ENCODE peak calls at places on chromosomes 6 and 20, in four cellular contexts. One of them, this sample, is unnamed.

GRCh38 chr6:46773201-46773855 is 19.9 kb upstream of the MEP1A start:
- DNase-seq in K562: no peak
- DNase-seq in HepG2: no peak
- DNase-seq in endothelial cell of umbilical vein: no peak
- DNase-seq in this sample: no peak

GRCh38 chr6:155524249-155524651 is 68.6 kb upstream of the NOX3 start:
- DNase-seq in K562: no peak
- DNase-seq in HepG2: no peak
- DNase-seq in endothelial cell of umbilical vein: peak; percentile 74
- DNase-seq in this sample: no peak

GRCh38 chr6:20835315-20836010 is 301.2 kb downstream of the CDKAL1 start:
- DNase-seq in endothelial cell of umbilical vein: no peak
- DNase-seq in HepG2: no peak
- DNase-seq in K562: peak; percentile 45
- DNase-seq in this sample: no peak

GRCh38 chr6:97669191-97669651 is 386.2 kb upstream of the MMS22L start:
- DNase-seq in HepG2: no peak
- DNase-seq in endothelial cell of umbilical vein: no peak
- DNase-seq in K562: no peak
- DNase-seq in this sample: no peak

GRCh38 chr6:169225131-169225576 is 28.5 kb downstream of the THBS2 start:
- DNase-seq in HepG2: no peak
- DNase-seq in endothelial cell of umbilical vein: no peak
- DNase-seq in K562: no peak
- DNase-seq in this sample: no peak

GRCh38 chr6:119856136-119856535 is 506.6 kb upstream of the MAN1A1 start:
- DNase-seq in endothelial cell of umbilical vein: no peak
- DNase-seq in HepG2: no peak
- DNase-seq in K562: no peak
- DNase-seq in this sample: no peak

GRCh38 chr6:44641344-44641743 is 253.8 kb downstream of the CDC5L start:
- DNase-seq in K562: no peak
- DNase-seq in endothelial cell of umbilical vein: no peak
- DNase-seq in HepG2: no peak
- DNase-seq in this sample: no peak

GRCh38 chr6:132405143-132405915 is 4.1 kb upstream of the MOXD1 start:
- DNase-seq in HepG2: no peak
- DNase-seq in K562: no peak
- DNase-seq in endothelial cell of umbilical vein: no peak
- DNase-seq in this sample: no peak

GRCh38 chr6:11585426-11586016 is 48.0 kb downstream of the TMEM170B start:
- DNase-seq in HepG2: peak; percentile 55
- DNase-seq in endothelial cell of umbilical vein: peak; percentile 83
- DNase-seq in K562: peak; percentile 64
- DNase-seq in this sample: no peak

GRCh38 chr6:84774174-84775158 is 10.1 kb upstream of the TBX18 start:
- DNase-seq in K562: peak; percentile 53
- DNase-seq in endothelial cell of umbilical vein: peak; percentile 79
- DNase-seq in HepG2: no peak
- DNase-seq in this sample: peak; percentile 92

GRCh38 chr6:57267586-57268293 is 45.6 kb upstream of the RAB23 start:
- DNase-seq in HepG2: peak; percentile 65
- DNase-seq in endothelial cell of umbilical vein: peak; percentile 86
- DNase-seq in K562: peak; percentile 69
- DNase-seq in this sample: no peak

GRCh38 chr20:21725892-21726291 is 20.4 kb downstream of the PAX1 start:
- DNase-seq in HepG2: no peak
- DNase-seq in endothelial cell of umbilical vein: no peak
- DNase-seq in K562: no peak
- DNase-seq in this sample: no peak

GRCh38 chr6:35024601-35025054 is 116.5 kb downstream of the TCP11 start:
- DNase-seq in endothelial cell of umbilical vein: peak; percentile 92
- DNase-seq in K562: peak; percentile 65
- DNase-seq in HepG2: peak; percentile 28
- DNase-seq in this sample: no peak

GRCh38 chr20:51417745-51418529 is 124.6 kb downstream of the NFATC2 start:
- DNase-seq in HepG2: no peak
- DNase-seq in endothelial cell of umbilical vein: no peak
- DNase-seq in K562: no peak
- DNase-seq in this sample: no peak

GRCh38 chr6:159640722-159641482 is 52.1 kb downstream of the SOD2 start:
- DNase-seq in endothelial cell of umbilical vein: no peak
- DNase-seq in K562: no peak
- DNase-seq in HepG2: no peak
- DNase-seq in this sample: no peak

GRCh38 chr6:146833157-146833556 is 234.4 kb downstream of the ADGB start:
- DNase-seq in endothelial cell of umbilical vein: no peak
- DNase-seq in K562: no peak
- DNase-seq in HepG2: no peak
- DNase-seq in this sample: no peak

GRCh38 chr6:71238351-71238750 is 50.3 kb upstream of the OGFRL1 start:
- DNase-seq in HepG2: no peak
- DNase-seq in K562: no peak
- DNase-seq in endothelial cell of umbilical vein: no peak
- DNase-seq in this sample: no peak

GRCh38 chr6:158850807-158851115 is 31.6 kb upstream of the EZR start:
- DNase-seq in HepG2: no peak
- DNase-seq in K562: no peak
- DNase-seq in endothelial cell of umbilical vein: no peak
- DNase-seq in this sample: no peak

GRCh38 chr6:158910484-158911075 is 89.4 kb downstream of the RSPH3 start:
- DNase-seq in endothelial cell of umbilical vein: no peak
- DNase-seq in HepG2: no peak
- DNase-seq in K562: no peak
- DNase-seq in this sample: peak; percentile 82

GRCh38 chr20:51678041-51678697 is 90.0 kb downstream of the ATP9A start:
- DNase-seq in endothelial cell of umbilical vein: no peak
- DNase-seq in K562: no peak
- DNase-seq in HepG2: no peak
- DNase-seq in this sample: no peak

GRCh38 chr20:6053776-6054688 is at the start of gene LRRN4:
- DNase-seq in K562: no peak
- DNase-seq in endothelial cell of umbilical vein: no peak
- DNase-seq in HepG2: peak; percentile 34
- DNase-seq in this sample: no peak

GRCh38 chr6:16331328-16332174 is 93.2 kb downstream of the GMPR start:
- DNase-seq in HepG2: peak; percentile 71
- DNase-seq in K562: peak; percentile 86
- DNase-seq in endothelial cell of umbilical vein: peak; percentile 65
- DNase-seq in this sample: peak; percentile 75

GRCh38 chr6:161368514-161368913 is 94.7 kb upstream of the AGPAT4 start:
- DNase-seq in HepG2: no peak
- DNase-seq in endothelial cell of umbilical vein: no peak
- DNase-seq in K562: no peak
- DNase-seq in this sample: no peak

GRCh38 chr6:107218142-107218541 is 102.8 kb upstream of the BEND3 start:
- DNase-seq in K562: no peak
- DNase-seq in endothelial cell of umbilical vein: no peak
- DNase-seq in HepG2: no peak
- DNase-seq in this sample: no peak

GRCh38 chr6:30821862-30822784 is 62.2 kb upstream of the DDR1 start:
- DNase-seq in HepG2: peak; percentile 70
- DNase-seq in endothelial cell of umbilical vein: peak; percentile 75
- DNase-seq in K562: peak; percentile 84
- DNase-seq in this sample: no peak

GRCh38 chr20:45300961-45301360 is 5.7 kb upstream of the RBPJL start:
- DNase-seq in K562: peak; percentile 71
- DNase-seq in endothelial cell of umbilical vein: peak; percentile 13
- DNase-seq in HepG2: peak; percentile 56
- DNase-seq in this sample: no peak

GRCh38 chr6:159038914-159039884 is 5.6 kb downstream of the TAGAP start:
- DNase-seq in HepG2: no peak
- DNase-seq in endothelial cell of umbilical vein: no peak
- DNase-seq in K562: no peak
- DNase-seq in this sample: no peak

GRCh38 chr20:31720486-31721407 is 1.9 kb downstream of the BCL2L1 start:
- DNase-seq in K562: peak; percentile 57
- DNase-seq in endothelial cell of umbilical vein: peak; percentile 32
- DNase-seq in HepG2: peak; percentile 94
- DNase-seq in this sample: no peak

GRCh38 chr6:22956029-22956715 is 386.8 kb downstream of the HDGFL1 start:
- DNase-seq in HepG2: no peak
- DNase-seq in K562: no peak
- DNase-seq in endothelial cell of umbilical vein: no peak
- DNase-seq in this sample: no peak

GRCh38 chr6:130811932-130812331 is 15.3 kb upstream of the SMLR1 start:
- DNase-seq in HepG2: peak; percentile 56
- DNase-seq in endothelial cell of umbilical vein: no peak
- DNase-seq in K562: no peak
- DNase-seq in this sample: no peak

GRCh38 chr6:131660195-131660594 is 23.1 kb downstream of the ENPP3 start:
- DNase-seq in K562: no peak
- DNase-seq in HepG2: no peak
- DNase-seq in endothelial cell of umbilical vein: peak; percentile 46
- DNase-seq in this sample: no peak

GRCh38 chr20:62136283-62137091 is 6.7 kb downstream of the PSMA7 start:
- DNase-seq in K562: peak; percentile 74
- DNase-seq in HepG2: peak; percentile 74
- DNase-seq in endothelial cell of umbilical vein: peak; percentile 84
- DNase-seq in this sample: no peak

GRCh38 chr6:165661416-165662001 is 1.5 kb downstream of the PDE10A start:
- DNase-seq in K562: no peak
- DNase-seq in HepG2: no peak
- DNase-seq in endothelial cell of umbilical vein: no peak
- DNase-seq in this sample: no peak

GRCh38 chr20:47669489-47669888 is 115.8 kb downstream of the SULF2 start:
- DNase-seq in endothelial cell of umbilical vein: no peak
- DNase-seq in HepG2: no peak
- DNase-seq in K562: no peak
- DNase-seq in this sample: no peak

GRCh38 chr20:47669927-47670890 is 115.1 kb downstream of the SULF2 start:
- DNase-seq in endothelial cell of umbilical vein: no peak
- DNase-seq in K562: no peak
- DNase-seq in HepG2: no peak
- DNase-seq in this sample: no peak

GRCh38 chr20:47667531-47668312 is 117.6 kb downstream of the SULF2 start:
- DNase-seq in endothelial cell of umbilical vein: no peak
- DNase-seq in K562: no peak
- DNase-seq in HepG2: no peak
- DNase-seq in this sample: no peak

GRCh38 chr20:47668313-47669156 is 116.7 kb downstream of the SULF2 start:
- DNase-seq in K562: no peak
- DNase-seq in endothelial cell of umbilical vein: no peak
- DNase-seq in HepG2: no peak
- DNase-seq in this sample: no peak

DNA sequence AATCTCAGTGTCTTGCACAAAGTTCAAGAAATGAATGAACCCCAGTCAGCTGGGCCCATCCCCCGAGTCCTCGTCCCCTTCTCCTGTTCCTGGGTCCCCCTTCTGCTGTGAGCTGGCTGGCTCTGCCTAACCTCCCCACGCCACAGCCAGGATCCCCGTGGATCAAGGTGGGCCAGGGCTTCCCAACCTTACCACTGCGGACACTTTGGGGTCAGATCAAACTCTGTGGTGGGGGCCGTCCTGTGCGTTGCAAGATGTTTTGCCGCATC is 116.2 kb downstream of the SULF2 start:
- DNase-seq in HepG2: no peak
- DNase-seq in endothelial cell of umbilical vein: no peak
- DNase-seq in K562: no peak
- DNase-seq in this sample: no peak
- H3K27me3 ChIP-seq in HepG2: no peaks in the 10 kb centered on the region
- H3K27me3 ChIP-seq in endothelial cell of umbilical vein: no peaks in the 10 kb centered on the region
- H3K27me3 ChIP-seq in K562: peaks cover 78% of the 10 kb centered on the region
- H3K27me3 ChIP-seq in this sample: no peaks in the 10 kb centered on the region

DNA sequence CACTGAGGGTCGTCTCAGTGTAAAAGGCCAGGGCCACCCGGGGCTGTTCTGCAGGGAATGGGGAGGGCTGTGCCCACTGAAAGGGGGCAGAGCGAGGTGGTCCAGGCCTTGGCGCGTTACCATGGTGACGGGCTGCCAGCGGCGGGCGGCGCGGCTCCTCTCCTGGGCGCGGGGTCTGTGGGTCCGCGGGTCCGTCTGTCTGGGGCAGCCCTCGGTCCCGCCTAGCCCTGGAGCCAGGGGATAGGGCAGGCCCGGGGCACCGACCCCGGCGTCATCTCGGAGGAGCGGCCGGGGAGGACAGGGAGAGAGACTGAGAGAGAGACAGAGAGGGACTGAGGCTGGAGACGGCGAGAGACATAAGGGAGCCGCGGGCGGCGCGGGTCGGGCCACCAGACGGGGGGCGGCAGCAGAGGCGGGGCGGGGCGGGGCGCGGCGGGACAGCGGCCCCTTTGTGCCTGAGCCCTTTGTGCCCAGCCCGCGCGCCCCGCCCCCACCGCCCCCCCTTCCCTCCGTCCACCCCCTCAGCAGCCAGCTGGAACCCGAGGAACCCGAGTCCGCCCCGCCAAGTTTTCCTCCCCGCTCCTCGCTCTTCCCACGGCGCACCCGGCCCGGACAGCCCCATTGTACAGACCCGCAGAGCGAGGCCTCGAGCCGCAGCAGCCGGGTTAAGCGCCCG is at the start of gene KIAA1755:
- DNase-seq in K562: no peak
- DNase-seq in HepG2: peak; percentile 37
- DNase-seq in endothelial cell of umbilical vein: no peak
- DNase-seq in this sample: peak; percentile 73
- TF ChIP-seq JUN in K562: no peak
- TF ChIP-seq JUN in HepG2: no peak
- TF ChIP-seq JUN in endothelial cell of umbilical vein: no peak
- TF ChIP-seq JUN in this sample: no peak

DNA sequence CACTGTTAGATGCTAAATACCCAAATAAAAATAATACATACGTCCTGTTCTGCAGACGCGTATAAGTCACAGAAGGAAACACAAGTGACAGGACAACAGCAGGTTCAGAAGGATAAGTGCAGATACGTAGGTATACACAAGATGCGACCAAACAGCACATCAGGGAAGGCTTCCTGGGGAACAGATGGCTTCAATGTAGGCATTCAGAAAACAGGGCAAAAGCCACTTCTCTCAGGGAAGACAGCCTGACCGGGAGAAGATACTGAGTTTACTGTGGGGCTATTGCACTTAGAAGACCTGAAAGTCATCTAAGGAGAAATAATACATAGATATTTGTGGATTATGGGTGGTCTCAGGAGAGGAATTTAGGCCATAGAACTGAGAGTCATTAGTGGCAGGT is 1.9 kb downstream of the HLA-DPA1 start:
- DNase-seq in K562: no peak
- DNase-seq in endothelial cell of umbilical vein: no peak
- DNase-seq in HepG2: no peak
- DNase-seq in this sample: no peak
- H3K27me3 ChIP-seq in K562: peaks cover 10% of the 10 kb centered on the region
- H3K27me3 ChIP-seq in endothelial cell of umbilical vein: no peaks in the 10 kb centered on the region
- H3K27me3 ChIP-seq in HepG2: peaks cover 14% of the 10 kb centered on the region
- H3K27me3 ChIP-seq in this sample: no peaks in the 10 kb centered on the region

DNA sequence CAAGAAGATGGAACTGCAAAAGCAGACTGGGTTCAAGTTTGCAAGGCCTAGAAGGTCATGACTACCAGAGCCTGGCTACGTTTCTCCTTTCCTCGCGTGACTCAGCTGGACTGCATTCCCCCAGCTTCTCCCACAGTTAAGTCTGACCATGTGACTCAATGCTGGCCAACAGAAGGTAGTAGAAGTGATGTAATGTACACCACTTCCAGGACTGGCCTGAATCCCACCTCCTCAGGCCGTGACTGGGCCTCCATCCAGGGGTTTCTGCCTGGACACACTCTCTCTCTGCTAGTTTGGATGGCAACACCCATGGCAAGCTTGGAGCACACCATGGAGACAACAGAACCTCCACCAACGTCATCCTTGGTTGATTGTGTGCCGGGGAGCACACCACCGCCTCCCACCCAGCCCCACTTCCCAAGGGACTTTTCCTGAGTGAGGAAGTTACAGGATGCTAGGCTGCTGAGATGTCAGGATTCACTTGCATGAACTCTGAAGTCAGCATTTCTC is 112.0 kb upstream of the CDYL start:
- DNase-seq in K562: peak; percentile 41
- DNase-seq in HepG2: no peak
- DNase-seq in endothelial cell of umbilical vein: no peak
- DNase-seq in this sample: no peak
- TF ChIP-seq JUN in K562: no peak
- TF ChIP-seq JUN in HepG2: no peak
- TF ChIP-seq JUN in endothelial cell of umbilical vein: no peak
- TF ChIP-seq JUN in this sample: no peak

This sample was measured in H1.